ENCODE peak calls at places on chromosomes 5 and 9, in seven cellular contexts. Z is dorsolateral prefrontal cortex, L is tibial artery, M is A673, G is astrocyte, X is mammary epithelial cell, I is fibroblast of lung. P is an unnamed sample.

GRCh38 chr5:136420168-136420916 is 55.0 kb upstream of the TRPC7 start:
- DNase-seq in Z (no peak), L (no peak), M (peak), G (no peak), X (no peak), I (no peak), P (no peak)

GRCh38 chr5:117102591-117102990 is 528.0 kb upstream of the SEMA6A start:
- DNase-seq in Z (no peak), L (no peak), M (no peak), G (no peak), X (no peak), I (no peak), P (no peak)

GRCh38 chr5:139646912-139647391 is 1.2 kb upstream of the CXXC5 start:
- DNase-seq in Z (peak), L (peak), M (no peak), G (no peak), X (no peak), I (no peak), P (no peak)

GRCh38 chr9:34381323-34381722 is 4.6 kb upstream of the MYORG start:
- DNase-seq in Z (no peak), L (no peak), M (no peak), G (no peak), X (no peak), I (no peak), P (no peak)

GRCh38 chr5:54242287-54242686 is 68.1 kb downstream of the ARL15 start:
- DNase-seq in Z (no peak), L (no peak), M (no peak), G (no peak), X (no peak), I (no peak), P (no peak)

GRCh38 chr9:89597711-89598707 is 6.8 kb upstream of the GADD45G start:
- DNase-seq in Z (no peak), L (no peak), M (peak), G (no peak), X (peak), I (peak), P (peak)

GRCh38 chr9:110650991-110651411 is 17.6 kb upstream of the MUSK start:
- DNase-seq in Z (no peak), L (no peak), M (no peak), G (peak), X (peak), I (peak), P (peak)

GRCh38 chr9:98045234-98046160 is 11.0 kb upstream of the NANS start:
- DNase-seq in Z (no peak), L (no peak), M (no peak), G (no peak), X (no peak), I (no peak), P (no peak)

GRCh38 chr9:78215706-78216105 is 20.2 kb upstream of the CEP78 start:
- DNase-seq in Z (no peak), L (no peak), M (no peak), G (peak), X (no peak), I (no peak), P (no peak)

GRCh38 chr5:171845857-171846785 is 60.5 kb downstream of the SMIM23 start:
- DNase-seq in Z (no peak), L (no peak), M (no peak), G (no peak), X (no peak), I (peak), P (peak)

GRCh38 chr5:1865486-1865885 is 17.2 kb downstream of the IRX4 start:
- DNase-seq in Z (no peak), L (no peak), M (no peak), G (no peak), X (no peak), I (no peak), P (no peak)

GRCh38 chr9:37922391-37923120 is 18.6 kb upstream of the SLC25A51 start:
- DNase-seq in Z (no peak), L (peak), M (no peak), G (no peak), X (peak), I (no peak), P (no peak)

GRCh38 chr5:176733586-176734262 is 76.6 kb upstream of the UNC5A start:
- DNase-seq in Z (no peak), L (peak), M (no peak), G (no peak), X (no peak), I (no peak), P (no peak)

GRCh38 chr5:116990010-116990409 is 415.4 kb upstream of the SEMA6A start:
- DNase-seq in Z (no peak), L (no peak), M (no peak), G (no peak), X (no peak), I (no peak), P (no peak)

GRCh38 chr9:134384811-134385479 is 58.7 kb downstream of the RXRA start:
- DNase-seq in Z (peak), L (no peak), M (no peak), G (peak), X (no peak), I (no peak), P (no peak)

GRCh38 chr5:14004598-14005394 is 60.3 kb upstream of the DNAH5 start:
- DNase-seq in Z (no peak), L (no peak), M (no peak), G (no peak), X (no peak), I (peak), P (no peak)

GRCh38 chr9:78871086-78871451 is 574.1 kb downstream of the PSAT1 start:
- DNase-seq in Z (no peak), L (no peak), M (no peak), G (no peak), X (no peak), I (no peak), P (no peak)

GRCh38 chr5:177529247-177529901 is 12.6 kb upstream of the DDX41 start:
- DNase-seq in Z (no peak), L (no peak), M (no peak), G (no peak), X (no peak), I (no peak), P (no peak)

GRCh38 chr9:35710818-35711500 is 21.0 kb downstream of the TLN1 start:
- DNase-seq in Z (no peak), L (no peak), M (no peak), G (no peak), X (no peak), I (no peak), P (no peak)

GRCh38 chr5:558871-559503 is 34.7 kb upstream of the SLC9A3 start:
- DNase-seq in Z (no peak), L (no peak), M (no peak), G (no peak), X (no peak), I (no peak), P (no peak)

GRCh38 chr9:124295097-124295794 is 37.5 kb downstream of the NEK6 start:
- DNase-seq in Z (no peak), L (no peak), M (no peak), G (peak), X (no peak), I (no peak), P (no peak)

GRCh38 chr9:125272697-125273096 is 11.1 kb downstream of the GAPVD1 start:
- DNase-seq in Z (no peak), L (no peak), M (no peak), G (no peak), X (peak), I (peak), P (no peak)

GRCh38 chr9:122844137-122844536 is 15.7 kb upstream of the PDCL start:
- DNase-seq in Z (no peak), L (no peak), M (no peak), G (no peak), X (no peak), I (no peak), P (no peak)

GRCh38 chr5:142807378-142807911 is 37.3 kb downstream of the ARHGAP26 start:
- DNase-seq in Z (no peak), L (no peak), M (no peak), G (no peak), X (no peak), I (peak), P (no peak)

GRCh38 chr9:125904155-125904841 is 157.1 kb downstream of the PBX3 start:
- DNase-seq in Z (no peak), L (no peak), M (no peak), G (no peak), X (no peak), I (peak), P (no peak)

GRCh38 chr5:31860726-31861432 is 221.9 kb downstream of the PDZD2 start:
- DNase-seq in Z (no peak), L (no peak), M (no peak), G (no peak), X (peak), I (no peak), P (no peak)

GRCh38 chr9:78236511-78236950 is 656 bp downstream of the CEP78 start:
- DNase-seq in Z (no peak), L (no peak), M (no peak), G (no peak), X (peak), I (peak), P (peak)

GRCh38 chr5:132226516-132227234 is 978 bp downstream of the P4HA2 start:
- DNase-seq in Z (no peak), L (no peak), M (no peak), G (peak), X (no peak), I (peak), P (no peak)

GRCh38 chr5:132229236-132229635 is 1.6 kb upstream of the P4HA2 start:
- DNase-seq in Z (no peak), L (peak), M (no peak), G (no peak), X (no peak), I (no peak), P (no peak)

GRCh38 chr5:132227235-132227484 is 493 bp downstream of the P4HA2 start:
- DNase-seq in Z (no peak), L (peak), M (no peak), G (no peak), X (no peak), I (peak), P (no peak)

GRCh38 chr5:132227485-132228240 is at the start of gene P4HA2:
- DNase-seq in Z (peak), L (peak), M (peak), G (peak), X (peak), I (peak), P (peak)

GRCh38 chr5:132228241-132229035 is 785 bp upstream of the P4HA2 start:
- DNase-seq in Z (no peak), L (peak), M (no peak), G (no peak), X (no peak), I (no peak), P (no peak)
- TF ChIP-seq CTCF in Z (no peak), L (no peak), M (no peak), G (no peak), X (no peak), I (peak), P (peak)

GRCh38 chr5:115306011-115306530 is 9.6 kb upstream of the CCDC112 start:
- DNase-seq in Z (no peak), L (no peak), M (no peak), G (no peak), X (no peak), I (no peak), P (no peak)

GRCh38 chr5:115309751-115310370 is 13.4 kb upstream of the CCDC112 start:
- DNase-seq in Z (no peak), L (no peak), M (peak), G (peak), X (peak), I (peak), P (no peak)

GRCh38 chr5:115313052-115313451 is 16.6 kb upstream of the CCDC112 start:
- DNase-seq in Z (no peak), L (no peak), M (no peak), G (no peak), X (no peak), I (no peak), P (no peak)

GRCh38 chr5:115304496-115304895 is 8.0 kb upstream of the CCDC112 start:
- DNase-seq in Z (no peak), L (no peak), M (no peak), G (no peak), X (no peak), I (no peak), P (no peak)

DNA sequence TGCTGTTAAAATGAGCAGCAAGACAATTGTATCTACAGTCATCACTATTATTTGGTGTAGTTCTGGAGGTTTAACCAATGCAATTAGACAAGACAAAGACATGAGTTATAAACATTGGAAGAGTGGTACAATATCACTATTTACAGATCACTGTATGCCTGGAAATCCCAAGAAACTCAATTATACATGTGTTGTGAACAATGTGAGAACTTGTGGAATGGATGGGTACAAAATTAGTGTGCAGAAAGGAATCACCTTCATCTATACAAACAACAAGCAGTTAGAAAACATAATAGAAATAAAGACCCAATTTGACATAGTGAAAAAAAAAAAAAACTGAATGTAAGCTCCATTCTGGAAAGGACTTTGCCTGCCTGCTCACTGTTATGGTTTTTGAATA is 12.4 kb upstream of the CCDC112 start:
- DNase-seq in Z (no peak), L (no peak), M (no peak), G (no peak), X (no peak), I (no peak), P (no peak)
- H3K4me3 ChIP-seq in Z (no peak), L (no peak), M (no peak), G (no peak), X (no peak), I (no peak), P (no peak)

GRCh38 chr9:136089697-136090045 is 5.4 kb downstream of the NACC2 start:
- DNase-seq in Z (no peak), L (no peak), M (peak), G (no peak), X (no peak), I (peak), P (no peak)
- TF ChIP-seq CTCF in Z (no peak), L (peak), M (peak), G (peak), X (peak), I (peak), P (peak)

GRCh38 chr5:78362220-78362619 is 1.8 kb downstream of the SCAMP1 start:
- DNase-seq in Z (no peak), L (no peak), M (no peak), G (no peak), X (no peak), I (no peak), P (no peak)
- H3K4me3 ChIP-seq in Z (peak), L (no peak), M (peak), G (no peak), X (no peak), I (peak), P (no peak)

GRCh38 chr9:1047605-1048235 is 2.4 kb upstream of the DMRT2 start:
- DNase-seq in Z (no peak), L (no peak), M (no peak), G (no peak), X (no peak), I (peak), P (no peak)

GRCh38 chr9:1044643-1045042 is 5.5 kb upstream of the DMRT2 start:
- DNase-seq in Z (no peak), L (no peak), M (no peak), G (no peak), X (no peak), I (no peak), P (no peak)

GRCh38 chr9:1046639-1047604 is 3.2 kb upstream of the DMRT2 start:
- DNase-seq in Z (no peak), L (no peak), M (no peak), G (no peak), X (no peak), I (no peak), P (no peak)

GRCh38 chr9:1042466-1042865 is 7.7 kb upstream of the DMRT2 start:
- DNase-seq in Z (no peak), L (no peak), M (no peak), G (no peak), X (no peak), I (no peak), P (no peak)
- TF ChIP-seq CTCF in Z (no peak), L (peak), M (peak), G (no peak), X (no peak), I (no peak), P (no peak)

DNA sequence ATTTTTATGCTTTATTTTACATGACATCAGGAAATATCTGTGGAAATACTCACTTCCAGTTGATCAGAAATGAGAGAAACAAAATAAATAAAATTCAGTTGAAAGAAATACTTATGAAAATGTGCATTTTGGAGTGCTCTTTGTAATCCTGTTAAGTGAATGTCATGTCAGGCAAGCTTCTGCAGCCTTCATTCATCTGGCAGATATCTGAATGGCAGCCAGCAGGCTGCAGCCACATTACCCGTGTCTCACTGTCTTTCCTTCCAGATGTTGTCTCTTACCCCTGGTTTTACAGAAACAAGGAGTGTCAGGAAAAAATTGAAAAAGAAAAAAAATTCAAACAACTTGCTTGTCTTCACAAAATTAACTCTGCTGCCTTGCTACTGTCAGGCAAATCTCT is 445.0 kb upstream of the RIOK2 start:
- DNase-seq in Z (no peak), L (no peak), M (no peak), G (peak), X (no peak), I (no peak), P (no peak)
- H3K4me3 ChIP-seq in Z (no peak), L (no peak), M (no peak), G (no peak), X (no peak), I (no peak), P (no peak)

DNA sequence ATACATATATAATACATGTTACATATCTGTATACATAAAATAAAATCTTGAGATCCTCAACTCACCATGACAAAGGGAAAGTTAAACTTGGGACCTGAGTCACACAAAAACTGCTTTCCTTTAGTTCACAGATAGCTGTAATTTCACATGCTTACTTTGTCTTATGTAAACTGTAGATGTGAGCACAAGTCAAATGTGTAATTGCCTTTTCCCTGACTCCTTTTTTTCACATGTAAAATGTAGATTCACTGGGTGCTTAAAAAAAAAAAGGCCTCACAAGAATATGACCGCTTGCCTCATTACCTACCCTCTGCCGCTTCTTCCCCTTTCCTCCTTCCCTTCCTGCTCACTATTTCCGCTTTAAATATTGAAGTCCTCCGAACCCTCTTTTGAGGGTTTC is 21.9 kb upstream of the FAM169A start:
- DNase-seq in Z (no peak), L (no peak), M (no peak), G (no peak), X (no peak), I (no peak), P (no peak)
- TF ChIP-seq CTCF in Z (no peak), L (no peak), M (no peak), G (no peak), X (no peak), I (no peak), P (no peak)

GRCh38 chr5:56587381-56588124 is 227.8 kb upstream of the MAP3K1 start:
- DNase-seq in Z (no peak), L (no peak), M (no peak), G (no peak), X (no peak), I (no peak), P (no peak)

GRCh38 chr5:56585466-56585865 is 229.9 kb upstream of the MAP3K1 start:
- DNase-seq in Z (no peak), L (no peak), M (no peak), G (peak), X (peak), I (peak), P (no peak)

GRCh38 chr5:56588636-56589485 is 226.5 kb upstream of the MAP3K1 start:
- DNase-seq in Z (no peak), L (peak), M (no peak), G (no peak), X (no peak), I (no peak), P (no peak)

GRCh38 chr5:56588125-56588516 is 227.2 kb upstream of the MAP3K1 start:
- DNase-seq in Z (no peak), L (no peak), M (no peak), G (no peak), X (no peak), I (no peak), P (no peak)

GRCh38 chr5:56585973-56586740 is 229.2 kb upstream of the MAP3K1 start:
- DNase-seq in Z (no peak), L (peak), M (no peak), G (no peak), X (no peak), I (peak), P (no peak)
- H3K4me3 ChIP-seq in Z (peak), L (peak), M (no peak), G (no peak), X (no peak), I (no peak), P (no peak)